ENCODE peak calls at places on chromosome 6, in six cellular contexts. H is astrocyte, F is brain microvascular endothelial cell, T is body of pancreas, O is stomach, P is tibial artery. I is an unnamed sample.

GRCh38 chr6:168247456-168248147 is 72.0 kb downstream of the DACT2 start:
- DNase-seq in H (no peak), P (no peak), F (peak), O (peak), T (peak), I (no peak)

GRCh38 chr6:133062077-133062476 is 179.1 kb upstream of the EYA4 start:
- DNase-seq in F (peak), O (no peak), T (no peak), H (peak), P (no peak), I (no peak)

GRCh38 chr6:46325561-46326525 is 155.1 kb upstream of the ENPP5 start:
- DNase-seq in T (no peak), F (peak), P (no peak), H (peak), O (no peak), I (no peak)

GRCh38 chr6:161407581-161407980 is 133.7 kb upstream of the AGPAT4 start:
- DNase-seq in F (peak), O (no peak), T (no peak), H (peak), P (no peak), I (no peak)

GRCh38 chr6:12324741-12325140 is 34.6 kb downstream of the EDN1 start:
- DNase-seq in F (no peak), P (no peak), H (no peak), T (no peak), O (no peak), I (no peak)

GRCh38 chr6:77573843-77574242 is 79.0 kb upstream of the MEI4 start:
- DNase-seq in P (no peak), H (no peak), T (no peak), O (no peak), F (no peak), I (no peak)

GRCh38 chr6:63793727-63794126 is 158.1 kb downstream of the PHF3 start:
- DNase-seq in T (no peak), O (no peak), H (no peak), P (no peak), F (no peak), I (no peak)

GRCh38 chr6:157789861-157790260 is 33.2 kb upstream of the SNX9 start:
- DNase-seq in H (no peak), O (no peak), F (no peak), T (no peak), P (no peak), I (peak)

GRCh38 chr6:1179571-1180459 is 132.1 kb upstream of the FOXQ1 start:
- DNase-seq in H (no peak), T (no peak), F (no peak), O (no peak), P (no peak), I (no peak)

GRCh38 chr6:69090132-69090531 is 455.1 kb downstream of the ADGRB3 start:
- DNase-seq in P (no peak), F (peak), H (peak), T (no peak), O (no peak), I (no peak)

GRCh38 chr6:168145747-168146596 is 67.0 kb upstream of the FRMD1 start:
- DNase-seq in O (no peak), T (no peak), P (no peak), F (no peak), H (no peak), I (peak)

GRCh38 chr6:20565291-20565690 is 31.0 kb downstream of the CDKAL1 start:
- DNase-seq in T (no peak), F (no peak), H (no peak), O (no peak), P (no peak), I (no peak)

GRCh38 chr6:149560736-149561135 is 5.4 kb upstream of the GINM1 start:
- DNase-seq in H (no peak), T (no peak), F (peak), O (no peak), P (no peak), I (peak)

GRCh38 chr6:39189915-39190544 is 39.2 kb downstream of the KCNK5 start:
- DNase-seq in H (no peak), F (peak), T (peak), P (peak), O (peak), I (peak)

GRCh38 chr6:151689499-151690201 is 117.8 kb upstream of the ESR1 start:
- DNase-seq in F (no peak), T (no peak), O (no peak), H (no peak), P (no peak), I (no peak)

GRCh38 chr6:151692216-151692615 is 115.3 kb upstream of the ESR1 start:
- DNase-seq in T (no peak), O (no peak), P (no peak), F (no peak), H (no peak), I (no peak)

GRCh38 chr6:151690768-151691562 is 116.5 kb upstream of the ESR1 start:
- DNase-seq in O (no peak), P (no peak), H (peak), T (no peak), F (no peak), I (no peak)

GRCh38 chr6:151693366-151693765 is 114.1 kb upstream of the ESR1 start:
- DNase-seq in O (no peak), P (no peak), H (no peak), F (no peak), T (no peak), I (no peak)

DNA sequence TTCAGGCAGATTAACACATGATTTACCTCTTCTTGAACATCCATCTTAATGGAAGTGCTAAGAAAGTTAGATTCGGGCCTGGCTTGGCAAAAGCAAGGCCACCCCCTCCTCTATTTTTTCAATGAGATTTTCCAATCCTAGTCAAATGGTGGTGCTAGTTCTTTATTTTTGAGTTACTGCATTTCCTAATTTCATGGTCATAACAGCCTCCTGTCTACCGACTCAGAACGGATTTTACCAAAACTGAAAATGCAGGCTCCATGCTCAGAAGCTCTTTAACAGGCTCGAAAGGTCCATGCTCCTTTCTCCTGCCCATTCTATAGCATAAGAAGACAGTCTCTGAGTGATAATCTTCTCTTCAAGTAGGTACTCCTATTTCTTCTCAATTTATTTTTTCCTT is 117.2 kb upstream of the ESR1 start:
- DNase-seq in O (no peak), T (no peak), P (no peak), F (no peak), H (no peak), I (no peak)
- H3K27ac ChIP-seq in O (peak), T (no peak), P (peak), F (no peak), H (no peak), I (no peak)

GRCh38 chr6:138970856-138971425 is 17.1 kb downstream of the REPS1 start:
- DNase-seq in H (peak), F (peak), T (no peak), O (no peak), P (peak), I (no peak)
- H3K27ac ChIP-seq in H (peak), F (peak), T (peak), O (no peak), P (no peak), I (no peak)

GRCh38 chr6:136783021-136783420 is 9.3 kb downstream of the MAP3K5 start:
- DNase-seq in F (no peak), O (no peak), T (no peak), P (no peak), H (no peak), I (no peak)

GRCh38 chr6:136777651-136778050 is 14.6 kb downstream of the MAP3K5 start:
- DNase-seq in T (no peak), P (no peak), O (no peak), H (no peak), F (no peak), I (no peak)

GRCh38 chr6:136782021-136782770 is 10.1 kb downstream of the MAP3K5 start:
- DNase-seq in H (peak), T (no peak), P (no peak), F (no peak), O (no peak), I (no peak)

GRCh38 chr6:136780972-136781371 is 11.3 kb downstream of the MAP3K5 start:
- DNase-seq in T (no peak), P (no peak), O (no peak), H (no peak), F (no peak), I (no peak)

GRCh38 chr6:136779682-136780081 is 12.6 kb downstream of the MAP3K5 start:
- DNase-seq in P (no peak), F (no peak), T (no peak), O (no peak), H (no peak), I (no peak)
- H3K27ac ChIP-seq in P (no peak), F (no peak), T (no peak), O (no peak), H (no peak), I (no peak)

GRCh38 chr6:51339108-51339507 is 520.4 kb downstream of the TFAP2B start:
- DNase-seq in F (no peak), T (no peak), H (no peak), O (no peak), P (no peak), I (no peak)
- H3K27ac ChIP-seq in F (no peak), T (no peak), H (no peak), O (no peak), P (no peak), I (no peak)

DNA sequence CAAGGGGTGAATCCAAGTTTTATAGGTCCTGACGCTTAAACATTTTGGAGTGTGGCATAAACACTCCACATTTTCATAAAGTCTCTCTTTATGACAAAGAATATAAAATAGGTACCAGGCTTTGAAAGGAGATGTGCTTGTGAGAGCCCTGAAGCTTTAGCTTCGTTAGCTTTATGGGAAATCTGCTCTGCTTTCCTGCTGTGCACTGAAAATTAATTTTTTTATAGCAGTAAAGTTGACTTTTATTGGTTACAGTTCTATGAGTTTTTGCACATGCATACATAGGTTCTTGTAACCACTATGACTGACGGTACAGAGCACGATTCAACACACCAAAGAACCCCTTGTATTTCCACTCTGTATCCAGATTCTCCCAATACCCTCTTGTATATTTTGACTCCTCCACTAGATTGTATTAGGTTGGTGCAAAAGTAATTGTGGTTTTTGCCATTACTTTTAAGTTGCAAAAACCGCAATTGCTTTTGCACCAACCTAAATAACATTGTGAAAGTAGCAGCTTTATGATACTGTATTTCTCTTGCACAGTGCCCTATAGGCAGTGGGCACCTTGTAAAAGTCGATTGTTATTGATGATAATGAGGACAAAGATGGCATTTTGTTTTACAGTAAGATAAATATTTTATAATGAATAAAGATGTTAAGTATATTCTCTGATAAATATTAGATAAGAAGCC is 145.2 kb upstream of the AKIRIN2 start:
- DNase-seq in F (no peak), P (no peak), O (no peak), H (no peak), T (no peak), I (no peak)
- H3K27ac ChIP-seq in F (no peak), P (no peak), O (no peak), H (no peak), T (no peak), I (no peak)

DNA sequence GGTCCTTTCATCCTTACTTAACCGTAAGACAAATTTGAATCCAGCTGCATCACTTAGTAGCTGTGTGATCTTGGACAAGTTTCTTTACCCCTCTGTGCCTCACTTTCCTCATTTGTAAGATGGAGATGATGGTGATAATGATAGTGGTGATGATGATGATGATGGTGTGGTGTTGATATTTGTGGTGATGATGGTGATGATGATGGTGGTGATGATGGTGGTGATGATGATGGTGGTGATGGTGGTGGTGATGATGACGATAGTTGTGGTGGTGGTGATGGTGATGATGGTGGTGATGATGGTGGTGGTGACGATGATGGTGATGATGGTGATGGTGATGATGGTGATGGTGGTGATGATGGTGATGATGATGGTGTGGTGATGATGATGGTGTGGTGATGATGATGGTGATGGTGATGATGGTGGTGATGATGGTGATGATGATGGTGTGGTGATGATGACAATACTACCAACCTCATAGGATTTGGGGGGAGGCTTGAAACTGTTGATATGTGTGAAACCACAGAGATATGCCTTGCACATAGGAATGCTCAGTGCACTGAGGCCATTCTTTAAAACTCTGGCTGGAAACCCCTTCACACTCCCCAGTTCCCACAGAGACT is 233.2 kb downstream of the LY86 start:
- DNase-seq in P (no peak), T (no peak), O (no peak), F (no peak), H (no peak), I (no peak)
- H3K27ac ChIP-seq in P (no peak), T (no peak), O (no peak), F (no peak), H (no peak), I (no peak)

GRCh38 chr6:5994234-5994998 is 12.3 kb downstream of the NRN1 start:
- DNase-seq in T (no peak), F (no peak), H (no peak), O (no peak), P (no peak), I (peak)

GRCh38 chr6:5997420-5998093 is 9.2 kb downstream of the NRN1 start:
- DNase-seq in H (no peak), P (no peak), F (no peak), O (no peak), T (no peak), I (peak)

GRCh38 chr6:5996701-5997419 is 9.9 kb downstream of the NRN1 start:
- DNase-seq in T (no peak), P (no peak), O (no peak), F (peak), H (no peak), I (peak)

GRCh38 chr6:5994999-5995698 is 11.6 kb downstream of the NRN1 start:
- DNase-seq in F (no peak), H (no peak), O (no peak), T (no peak), P (no peak), I (peak)

GRCh38 chr6:5995705-5996686 is 10.7 kb downstream of the NRN1 start:
- DNase-seq in H (no peak), P (peak), F (peak), O (no peak), T (peak), I (peak)
- H3K27ac ChIP-seq in H (no peak), P (peak), F (no peak), O (peak), T (no peak), I (no peak)

I was measured in H9.